ENCODE peak calls at places on chromosome 16, in four cellular contexts. A, Q, W and T are unnamed samples.

GRCh38 chr16:77749415-77749814 is 27.1 kb downstream of the NUDT7 start:
- DNase-seq in A (no peak), Q (no peak), W (no peak), T (no peak)

GRCh38 chr16:84841787-84842300 is 22.1 kb downstream of the CRISPLD2 start:
- DNase-seq in A (no peak), Q (no peak), W (no peak), T (peak; percentile 71)

GRCh38 chr16:1772362-1772907 is at the start of gene EME2:
- DNase-seq in A (no peak), Q (no peak), W (peak; percentile 67), T (no peak)

GRCh38 chr16:19330801-19331484 is 45.4 kb downstream of the CLEC19A start:
- DNase-seq in A (no peak), Q (no peak), W (no peak), T (no peak)

GRCh38 chr16:2785101-2785991 is 2.0 kb downstream of the PRSS33 start:
- DNase-seq in A (no peak), Q (no peak), W (peak; percentile 61), T (no peak)

GRCh38 chr16:66660422-66661209 is 35.9 kb downstream of the CMTM4 start:
- DNase-seq in A (peak; percentile 43), Q (peak; percentile 22), W (no peak), T (peak; percentile 41)

GRCh38 chr16:7921360-7921759 is 588.7 kb downstream of the RBFOX1 start:
- DNase-seq in A (no peak), Q (no peak), W (no peak), T (no peak)

GRCh38 chr16:85329999-85330693 is 217.9 kb upstream of the CIBAR2 start:
- DNase-seq in A (no peak), Q (no peak), W (no peak), T (no peak)

GRCh38 chr16:56965149-56965938 is 3.6 kb downstream of the CETP start:
- DNase-seq in A (no peak), Q (no peak), W (no peak), T (no peak)

GRCh38 chr16:53732296-53732929 is 28.5 kb downstream of the FTO start:
- DNase-seq in A (no peak), Q (no peak), W (no peak), T (no peak)

GRCh38 chr16:9139965-9140364 is 48.5 kb downstream of the HAPSTR1 start:
- DNase-seq in A (no peak), Q (no peak), W (no peak), T (no peak)

GRCh38 chr16:23903001-23903414 is 67.2 kb downstream of the PRKCB start:
- DNase-seq in A (no peak), Q (no peak), W (no peak), T (no peak)

GRCh38 chr16:57519796-57520360 is 16.5 kb downstream of the CCDC102A start:
- DNase-seq in A (peak; percentile 36), Q (peak; percentile 25), W (peak; percentile 86), T (peak; percentile 82)